ENCODE peak calls at places on chromosome 6, in eight cellular contexts. S is activated CD8-positive, alpha-beta memory T cell treated with anti-CD3 and anti-CD28 coated beads for 4 hours; G is osteocyte; F is endothelial cell; B is head of caudate nucleus; K is GM04503; L is fibroblast of the aortic adventitia; P is effector CD4-positive, alpha-beta T cell. J is an unnamed sample.

GRCh38 chr6:88477411-88477810 is 311.3 kb upstream of the CNR1 start:
- DNase-seq in S (no peak), G (no peak), F (no peak), B (no peak), K (no peak), L (no peak), P (no peak), J (no peak)

GRCh38 chr6:76347539-76347938 is 275.1 kb upstream of the IMPG1 start:
- DNase-seq in S (no peak), G (no peak), F (no peak), B (no peak), K (no peak), L (no peak), P (no peak), J (no peak)

GRCh38 chr6:12115492-12115891 is 103.4 kb downstream of the HIVEP1 start:
- DNase-seq in S (no peak), G (no peak), F (no peak), B (no peak), K (no peak), L (no peak), P (no peak), J (no peak)

GRCh38 chr6:159879829-159880228 is 11.0 kb upstream of the MAS1 start:
- DNase-seq in S (no peak), G (peak), F (no peak), B (no peak), K (no peak), L (no peak), P (no peak), J (no peak)

GRCh38 chr6:75727206-75727605 is 21.8 kb upstream of the MYO6 start:
- DNase-seq in S (no peak), G (no peak), F (no peak), B (no peak), K (no peak), L (no peak), P (no peak), J (no peak)

GRCh38 chr6:25232478-25232877 is 46.7 kb upstream of the CARMIL1 start:
- DNase-seq in S (no peak), G (no peak), F (no peak), B (no peak), K (no peak), L (peak), P (no peak), J (no peak)

GRCh38 chr6:144008501-144009245 is 614 bp upstream of the PLAGL1 start:
- DNase-seq in S (no peak), G (no peak), F (no peak), B (no peak), K (no peak), L (no peak), P (no peak), J (no peak)

GRCh38 chr6:43223175-43223574 is 6.1 kb downstream of the DNPH1 start:
- DNase-seq in S (no peak), G (no peak), F (no peak), B (no peak), K (no peak), L (no peak), P (no peak), J (no peak)

GRCh38 chr6:167898673-167899311 is 72.1 kb downstream of the AFDN start:
- DNase-seq in S (no peak), G (no peak), F (no peak), B (no peak), K (no peak), L (peak), P (no peak), J (peak)

GRCh38 chr6:145428656-145429173 is 306.6 kb downstream of the EPM2A start:
- DNase-seq in S (no peak), G (no peak), F (no peak), B (peak), K (no peak), L (no peak), P (no peak), J (peak)

GRCh38 chr6:169590376-169590939 is 111.4 kb downstream of the WDR27 start:
- DNase-seq in S (no peak), G (peak), F (no peak), B (no peak), K (no peak), L (no peak), P (no peak), J (no peak)

GRCh38 chr6:141890661-141891060 is 242.1 kb upstream of the GJE1 start:
- DNase-seq in S (no peak), G (no peak), F (no peak), B (no peak), K (no peak), L (no peak), P (no peak), J (no peak)

GRCh38 chr6:21371676-21372161 is 221.8 kb upstream of the SOX4 start:
- DNase-seq in S (no peak), G (no peak), F (no peak), B (no peak), K (peak), L (peak), P (no peak), J (no peak)

GRCh38 chr6:74768120-74768519 is 437.7 kb downstream of the COL12A1 start:
- DNase-seq in S (no peak), G (no peak), F (no peak), B (no peak), K (no peak), L (peak), P (no peak), J (no peak)

J was measured in putamen.